ENCODE peak calls at places on chromosomes 5 and 9, in ten cellular contexts. U, S, Q, L, C, D, B, R, P and H are unnamed samples.

GRCh38 chr5:171415115-171415730 is 4.2 kb upstream of the FGF18 start:
- DNase-seq in C (no peak), L (no peak), Q (no peak), P (no peak), B (no peak), U (peak; percentile 27), D (no peak), S (no peak), R (no peak), H (no peak)

GRCh38 chr5:14397717-14398116 is 183.9 kb upstream of the OTULINL start:
- DNase-seq in P (no peak), U (peak; percentile 89), Q (no peak), D (no peak), S (no peak), C (no peak), L (no peak), R (no peak), B (no peak), H (no peak)

GRCh38 chr5:149325894-149326293 is 19.4 kb upstream of the GRPEL2 start:
- DNase-seq in L (no peak), C (no peak), B (no peak), U (no peak), S (no peak), R (no peak), D (no peak), Q (no peak), P (no peak), H (no peak)

GRCh38 chr9:22041792-22042191 is 32.7 kb upstream of the CDKN2B start:
- DNase-seq in P (peak; percentile 70), R (peak; percentile 71), U (peak; percentile 58), L (no peak), B (no peak), C (no peak), S (peak; percentile 67), Q (no peak), D (no peak), H (peak; percentile 60)

GRCh38 chr9:18865542-18865941 is 167.5 kb downstream of the SAXO1 start:
- DNase-seq in P (no peak), Q (no peak), D (no peak), S (no peak), U (no peak), C (no peak), L (no peak), B (no peak), R (no peak), H (no peak)

GRCh38 chr5:7852542-7852941 is 1.6 kb upstream of the CFAP90 start:
- DNase-seq in S (no peak), R (no peak), B (no peak), L (no peak), C (no peak), D (no peak), P (no peak), U (no peak), Q (no peak), H (no peak)

GRCh38 chr9:120982851-120983250 is 56.3 kb upstream of the TRAF1 start:
- DNase-seq in R (no peak), B (no peak), U (peak; percentile 22), L (no peak), C (no peak), Q (no peak), P (no peak), D (no peak), S (no peak), H (no peak)

GRCh38 chr9:20884985-20885593 is 146.4 kb downstream of the HACD4 start:
- DNase-seq in Q (peak; percentile 49), P (peak; percentile 42), L (peak; percentile 38), B (peak; percentile 3), C (peak; percentile 50), U (peak; percentile 57), S (peak; percentile 62), D (peak; percentile 49), R (peak; percentile 67), H (peak; percentile 55)

GRCh38 chr9:132609184-132609583 is 26.8 kb downstream of the BARHL1 start:
- DNase-seq in C (no peak), R (no peak), Q (no peak), B (no peak), S (no peak), D (peak; percentile 90), P (no peak), U (no peak), L (no peak), H (no peak)

GRCh38 chr9:79946718-79947117 is 375.0 kb downstream of the TLE4 start:
- DNase-seq in P (no peak), R (peak; percentile 55), D (no peak), Q (no peak), S (no peak), C (no peak), L (no peak), U (no peak), B (no peak), H (no peak)

GRCh38 chr9:100379862-100380261 is 27.1 kb upstream of the TEX10 start:
- DNase-seq in B (no peak), S (peak; percentile 21), C (no peak), R (no peak), P (no peak), U (peak; percentile 90), L (no peak), D (no peak), Q (no peak), H (no peak)

GRCh38 chr9:34522971-34523797 is at the start of gene ENHO:
- DNase-seq in Q (peak; percentile 88), D (peak; percentile 97), S (peak; percentile 94), C (peak; percentile 99), U (peak; percentile 90), L (peak; percentile 92), R (peak; percentile 90), P (peak; percentile 86), B (peak; percentile 84), H (peak; percentile 88)